ENCODE peak calls at places on chromosomes 4 and X, in nine cellular contexts. P is transverse colon, M is right atrium auricular region, H is mammary epithelial cell, W is heart right ventricle, G is fibroblast of mammary gland, S is nephron progenitor cell, A is adrenal gland, D is brain microvascular endothelial cell. Z is an unnamed sample.

GRCh38 chr4:109429545-109429944 is 4.1 kb upstream of the SEC24B start:
- DNase-seq in P (no peak), M (no peak), H (no peak), W (no peak), G (no peak), S (no peak), A (no peak), D (no peak), Z (no peak)

GRCh38 chr4:168734703-168735688 is 238.1 kb downstream of the PALLD start:
- DNase-seq in P (no peak), M (no peak), H (no peak), W (no peak), G (peak; percentile 49), S (no peak), A (no peak), D (no peak), Z (no peak)

GRCh38 chrX:29243942-29244341 is 656.7 kb downstream of the IL1RAPL1 start:
- DNase-seq in P (no peak), M (no peak), H (no peak), W (no peak), G (no peak), S (no peak), A (no peak), D (no peak), Z (no peak)

GRCh38 chr4:104616401-104616820 is 121.7 kb upstream of the CXXC4 start:
- DNase-seq in P (no peak), M (no peak), H (no peak), W (peak; percentile 78), G (no peak), S (no peak), A (peak; percentile 14), D (no peak), Z (no peak)

GRCh38 chr4:107837298-107837697 is 12.6 kb downstream of the SGMS2 start:
- DNase-seq in P (peak; percentile 59), M (no peak), H (no peak), W (no peak), G (no peak), S (no peak), A (no peak), D (no peak), Z (no peak)

GRCh38 chr4:53273726-53274125 is 92.1 kb downstream of the SCFD2 start:
- DNase-seq in P (no peak), M (no peak), H (peak; percentile 66), W (no peak), G (peak; percentile 76), S (no peak), A (peak; percentile 33), D (peak; percentile 37), Z (no peak)

GRCh38 chr4:183987987-183988392 is 82.9 kb downstream of the STOX2 start:
- DNase-seq in P (peak; percentile 61), M (peak; percentile 93), H (peak; percentile 86), W (peak; percentile 82), G (peak; percentile 89), S (peak; percentile 22), A (peak; percentile 93), D (peak; percentile 95), Z (peak; percentile 81)

GRCh38 chrX:129783176-129783776 is 3.5 kb downstream of the SASH3 start:
- DNase-seq in P (no peak), M (no peak), H (no peak), W (no peak), G (no peak), S (no peak), A (no peak), D (no peak), Z (no peak)

GRCh38 chrX:154090731-154091130 is 6.8 kb downstream of the MECP2 start:
- DNase-seq in P (no peak), M (no peak), H (no peak), W (no peak), G (no peak), S (no peak), A (no peak), D (no peak), Z (no peak)

GRCh38 chrX:154094833-154095232 is 2.7 kb downstream of the MECP2 start:
- DNase-seq in P (no peak), M (no peak), H (no peak), W (no peak), G (no peak), S (no peak), A (no peak), D (no peak), Z (no peak)

GRCh38 chrX:154091678-154092077 is 5.8 kb downstream of the MECP2 start:
- DNase-seq in P (no peak), M (no peak), H (no peak), W (no peak), G (no peak), S (no peak), A (peak; percentile 70), D (no peak), Z (no peak)

GRCh38 chrX:154093965-154094364 is 3.6 kb downstream of the MECP2 start:
- DNase-seq in P (no peak), M (no peak), H (no peak), W (no peak), G (no peak), S (no peak), A (no peak), D (no peak), Z (no peak)

DNA sequence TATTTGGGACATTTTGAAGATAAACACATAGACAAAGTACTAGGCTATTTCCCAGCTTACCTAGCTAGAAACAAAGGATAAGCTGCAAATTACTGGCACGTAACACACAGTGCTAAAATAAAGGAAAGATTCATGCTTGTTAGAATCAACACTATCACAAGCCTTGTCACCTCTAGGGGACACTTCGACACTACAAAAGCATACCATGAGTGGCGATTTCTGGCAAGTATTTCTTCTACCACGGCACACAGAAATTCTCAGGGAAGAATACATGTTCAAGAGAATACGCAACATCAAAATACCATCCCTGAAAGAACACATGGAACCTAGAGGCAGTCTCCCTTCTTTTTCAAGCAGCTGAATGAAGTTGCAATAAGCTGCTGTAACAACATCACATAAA is 5.1 kb downstream of the MECP2 start:
- DNase-seq in P (no peak), M (no peak), H (no peak), W (no peak), G (no peak), S (no peak), A (no peak), D (no peak), Z (no peak)
- TF ChIP-seq CTCF in P (no peak), M (no peak), H (no peak), W (no peak), G (no peak), S (no peak), A (no peak), D (no peak), Z (no peak)

GRCh38 chrX:12903646-12904045 is 2.8 kb upstream of the TLR8 start:
- DNase-seq in P (no peak), M (no peak), H (no peak), W (no peak), G (peak; percentile 52), S (no peak), A (no peak), D (no peak), Z (no peak)

GRCh38 chrX:12898073-12898472 is 8.3 kb upstream of the TLR8 start:
- DNase-seq in P (no peak), M (no peak), H (no peak), W (no peak), G (no peak), S (no peak), A (no peak), D (no peak), Z (no peak)

GRCh38 chrX:12899506-12899905 is 6.9 kb upstream of the TLR8 start:
- DNase-seq in P (no peak), M (no peak), H (no peak), W (no peak), G (no peak), S (no peak), A (no peak), D (no peak), Z (no peak)

GRCh38 chrX:12896935-12897334 is 9.5 kb upstream of the TLR8 start:
- DNase-seq in P (no peak), M (no peak), H (no peak), W (no peak), G (no peak), S (no peak), A (no peak), D (no peak), Z (no peak)

DNA sequence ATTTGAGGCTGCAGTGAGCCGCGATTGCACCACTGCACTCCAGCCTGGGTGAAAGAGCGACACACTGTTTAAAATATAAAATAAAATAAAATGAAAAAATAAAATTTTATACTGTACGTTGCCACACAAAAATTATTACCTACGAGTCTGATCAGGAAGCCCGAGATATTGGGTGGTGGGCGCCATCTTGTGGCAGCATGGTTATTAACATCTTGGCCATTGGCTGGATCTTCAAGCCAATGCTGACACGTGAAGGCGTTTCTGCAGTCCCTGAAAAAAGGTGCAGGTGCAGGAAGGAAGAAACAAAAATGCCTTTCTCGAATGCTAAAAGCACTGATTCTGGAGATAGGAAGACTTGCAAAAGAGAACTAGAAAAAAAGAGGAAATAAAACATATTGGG is 4.9 kb upstream of the TLR8 start:
- DNase-seq in P (peak; percentile 74), M (peak; percentile 59), H (peak; percentile 48), W (peak; percentile 29), G (peak; percentile 47), S (peak; percentile 59), A (peak; percentile 62), D (peak; percentile 40), Z (peak; percentile 24)
- TF ChIP-seq CTCF in P (peak; percentile 50), M (peak; percentile 77), H (peak; percentile 79), W (peak; percentile 60), G (peak; percentile 63), S (peak; percentile 61), A (peak; percentile 35), D (peak; percentile 75), Z (peak; percentile 53)

DNA sequence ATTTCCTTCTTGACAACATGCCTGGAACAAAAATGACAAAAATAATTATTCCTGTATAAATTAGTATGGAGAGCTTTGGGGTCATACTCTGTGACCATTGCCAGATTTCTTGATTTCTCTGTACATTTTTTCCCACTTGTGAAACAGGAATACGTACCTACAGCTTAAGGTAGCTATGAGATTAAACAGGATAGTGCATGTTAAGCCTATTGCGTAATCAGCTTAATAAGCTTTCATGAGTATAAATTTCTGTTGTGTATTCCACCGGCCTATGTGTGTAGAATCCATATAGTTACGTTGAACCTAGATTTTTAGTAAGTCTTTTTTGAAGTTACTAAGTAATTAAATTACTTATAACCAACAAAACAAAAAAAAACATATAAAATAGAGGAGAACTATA is 334.9 kb downstream of the DCTD start:
- DNase-seq in P (no peak), M (no peak), H (peak; percentile 53), W (no peak), G (no peak), S (no peak), A (no peak), D (no peak), Z (no peak)
- TF ChIP-seq CTCF in P (no peak), M (no peak), H (no peak), W (no peak), G (no peak), S (no peak), A (no peak), D (no peak), Z (no peak)

GRCh38 chr4:25928320-25928955 is 14.4 kb downstream of the SMIM20 start:
- DNase-seq in P (no peak), M (no peak), H (no peak), W (no peak), G (no peak), S (no peak), A (no peak), D (no peak), Z (no peak)

GRCh38 chr4:25926473-25926872 is 12.5 kb downstream of the SMIM20 start:
- DNase-seq in P (no peak), M (no peak), H (no peak), W (no peak), G (no peak), S (no peak), A (no peak), D (no peak), Z (no peak)

GRCh38 chr4:25928956-25929336 is 14.9 kb downstream of the SMIM20 start:
- DNase-seq in P (no peak), M (no peak), H (no peak), W (no peak), G (peak; percentile 91), S (no peak), A (no peak), D (peak; percentile 52), Z (no peak)

GRCh38 chr4:25925486-25926201 is 11.6 kb downstream of the SMIM20 start:
- DNase-seq in P (peak; percentile 33), M (no peak), H (peak; percentile 20), W (peak; percentile 37), G (peak; percentile 58), S (peak; percentile 51), A (no peak), D (peak; percentile 31), Z (no peak)

DNA sequence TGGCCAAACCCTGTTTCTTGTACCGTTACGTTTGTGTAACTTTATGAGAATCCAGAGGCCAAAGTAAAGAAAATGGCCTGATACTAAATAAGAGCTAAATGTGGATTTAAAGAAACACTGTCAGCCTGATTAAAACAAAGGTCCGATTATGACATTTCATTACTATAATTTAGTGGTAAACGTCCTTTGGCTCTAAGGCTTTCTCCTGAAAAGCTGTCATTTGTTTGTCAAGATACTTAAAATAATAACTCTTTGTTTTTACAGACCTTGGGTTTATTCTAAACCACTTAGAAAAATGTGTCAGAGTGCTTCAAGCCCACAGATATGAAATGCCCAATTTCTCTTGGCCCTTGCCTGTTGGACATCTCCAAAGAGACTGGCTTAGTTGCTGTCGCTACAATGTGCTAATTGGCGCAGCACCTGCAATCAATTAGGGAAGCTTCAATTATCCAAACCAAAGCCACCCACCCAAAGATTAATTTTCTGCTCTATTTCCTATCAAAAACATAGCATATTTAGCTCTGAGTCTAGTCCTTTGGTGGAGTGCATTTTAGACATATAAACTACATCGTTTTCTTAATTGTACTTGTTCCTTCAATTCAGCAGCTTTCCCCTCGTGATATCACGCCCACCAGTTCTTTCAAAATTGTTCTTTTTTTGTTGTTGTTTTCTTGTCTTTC is 13.5 kb downstream of the SMIM20 start:
- DNase-seq in P (no peak), M (no peak), H (no peak), W (no peak), G (no peak), S (no peak), A (no peak), D (no peak), Z (no peak)
- TF ChIP-seq CTCF in P (no peak), M (no peak), H (no peak), W (no peak), G (no peak), S (no peak), A (no peak), D (no peak), Z (no peak)

Z was measured in prostate gland.